ENCODE peak calls at places on chromosomes 12 and 14, in ten cellular contexts. H is body of pancreas; O is AG08395; D is CD8-positive, alpha-beta T cell; J is activated CD4-positive, alpha-beta T cell treated with anti-CD3 and anti-CD28 coated beads for 4 hours; A is SK-MEL-5; P is progenitor cell of endocrine pancreas; Q is RCC 7860; M is nucleus accumbens; Z is B cell. I is an unnamed sample.

GRCh38 chr12:116860281-116860680 is 21.0 kb downstream of the HRK start:
- DNase-seq in M (no peak), A (no peak), J (no peak), O (no peak), P (no peak), Q (no peak), D (no peak), Z (no peak), H (no peak), I (no peak)

GRCh38 chr14:54251356-54251755 is 145.5 kb upstream of the CDKN3 start:
- DNase-seq in H (no peak), J (no peak), Z (no peak), M (no peak), D (no peak), A (no peak), O (no peak), Q (no peak), P (no peak), I (no peak)

GRCh38 chr12:78938341-78939084 is 73.9 kb downstream of the SYT1 start:
- DNase-seq in H (no peak), Q (no peak), Z (no peak), D (no peak), P (no peak), O (no peak), A (no peak), J (no peak), M (no peak), I (peak; percentile 88)

GRCh38 chr14:56199095-56199975 is 81.1 kb downstream of the PELI2 start:
- DNase-seq in P (no peak), Q (peak; percentile 43), H (no peak), M (no peak), Z (no peak), D (no peak), A (peak; percentile 10), J (no peak), O (peak; percentile 91), I (no peak)

GRCh38 chr14:63308723-63309317 is 9.9 kb downstream of the GPHB5 start:
- DNase-seq in Z (peak; percentile 21), D (no peak), O (no peak), Q (no peak), A (peak; percentile 43), M (no peak), H (no peak), P (no peak), J (no peak), I (no peak)

GRCh38 chr14:105312973-105313372 is 1.6 kb upstream of the PACS2 start:
- DNase-seq in O (no peak), J (no peak), Z (no peak), D (no peak), A (no peak), H (no peak), M (peak; percentile 62), Q (no peak), P (no peak), I (no peak)

GRCh38 chr14:95085321-95085720 is 72.0 kb downstream of the DICER1 start:
- DNase-seq in A (no peak), P (no peak), O (no peak), D (no peak), H (no peak), J (no peak), Z (no peak), M (no peak), Q (no peak), I (no peak)

GRCh38 chr12:52093346-52093745 is 13.8 kb downstream of the SMIM41 start:
- DNase-seq in A (no peak), D (no peak), O (peak; percentile 1), H (peak; percentile 61), Z (no peak), P (no peak), M (no peak), J (no peak), Q (no peak), I (no peak)

GRCh38 chr14:89304972-89305703 is 111.9 kb downstream of the FOXN3 start:
- DNase-seq in M (no peak), O (peak; percentile 58), P (no peak), A (no peak), Q (no peak), D (no peak), J (no peak), Z (peak; percentile 85), H (peak; percentile 35), I (no peak)

GRCh38 chr12:121373748-121374147 is 21.5 kb upstream of the ANAPC5 start:
- DNase-seq in M (no peak), Q (no peak), J (no peak), O (no peak), H (no peak), P (no peak), Z (no peak), D (no peak), A (no peak), I (no peak)

GRCh38 chr12:27237790-27238771 is 6.0 kb upstream of the STK38L start:
- DNase-seq in H (no peak), A (no peak), J (no peak), Z (peak; percentile 47), Q (no peak), M (no peak), P (no peak), D (no peak), O (no peak), I (no peak)

GRCh38 chr14:45252356-45253069 is 489 bp downstream of the MIS18BP1 start:
- DNase-seq in A (peak; percentile 28), H (no peak), M (no peak), Q (no peak), Z (peak; percentile 12), J (no peak), P (no peak), O (no peak), D (no peak), I (no peak)

GRCh38 chr14:49287004-49287403 is 299.2 kb downstream of the RPS29 start:
- DNase-seq in O (no peak), M (no peak), D (no peak), Z (no peak), P (no peak), Q (no peak), J (no peak), H (no peak), A (no peak), I (no peak)

I was measured in NCI-H1930.